ENCODE peak calls at places on chromosomes 4 and X, in ten cellular contexts. A is PC-3, W is endothelial cell, C is NCI-H1092 treated with DMSO at 0.1 percent for 48 hours, D is fibroblast of pulmonary artery, F is left ventricle myocardium inferior, T is AG09319, U is lower lobe of right lung, E is heart left ventricle, B is esophagus muscularis mucosa. V is an unnamed sample.

GRCh38 chrX:1164322-1165288 is 47.8 kb downstream of the CRLF2 start:
- DNase-seq in B (peak; percentile 90), C (no peak), F (no peak), A (no peak), E (no peak), W (no peak), T (no peak), D (peak; percentile 6), U (no peak), V (no peak)

GRCh38 chr4:183638436-183638835 is 20.5 kb downstream of the RWDD4 start:
- DNase-seq in A (peak; percentile 14), B (no peak), F (no peak), C (no peak), T (peak; percentile 10), W (no peak), U (no peak), D (no peak), E (no peak), V (no peak)

GRCh38 chr4:173917255-173917960 is 366.1 kb downstream of the FBXO8 start:
- DNase-seq in W (no peak), E (no peak), C (no peak), U (no peak), F (no peak), D (peak; percentile 76), T (no peak), B (no peak), A (no peak), V (no peak)

GRCh38 chr4:171880136-171880535 is 66.9 kb downstream of the GALNTL6 start:
- DNase-seq in U (no peak), B (no peak), D (peak; percentile 79), A (peak; percentile 36), C (no peak), T (no peak), W (no peak), F (no peak), E (no peak), V (no peak)

GRCh38 chrX:34629572-34629971 is 27.5 kb downstream of the TMEM47 start:
- DNase-seq in E (no peak), U (no peak), C (no peak), D (no peak), W (no peak), T (peak; percentile 54), F (no peak), A (no peak), B (no peak), V (no peak)

GRCh38 chr4:3440979-3441500 is 728 bp upstream of the HGFAC start:
- DNase-seq in B (no peak), T (no peak), E (no peak), A (no peak), C (no peak), D (peak; percentile 8), F (no peak), W (no peak), U (no peak), V (no peak)

GRCh38 chr4:139282375-139283075 is 2.5 kb upstream of the MGARP start:
- DNase-seq in A (no peak), B (no peak), C (no peak), U (no peak), F (no peak), D (peak; percentile 30), T (no peak), W (no peak), E (no peak), V (no peak)

GRCh38 chrX:10158279-10158939 is 1.6 kb downstream of the CLCN4 start:
- DNase-seq in D (no peak), A (no peak), F (peak; percentile 19), E (no peak), U (no peak), C (peak; percentile 53), B (no peak), W (peak; percentile 28), T (no peak), V (peak; percentile 65)

GRCh38 chr4:74394476-74395136 is 29.7 kb downstream of the EREG start:
- DNase-seq in A (peak; percentile 84), F (no peak), D (peak; percentile 61), T (no peak), C (no peak), B (no peak), E (no peak), W (no peak), U (no peak), V (peak; percentile 83)

GRCh38 chr4:151584101-151584500 is 175.1 kb downstream of the FHIP1A start:
- DNase-seq in E (no peak), D (no peak), A (no peak), C (no peak), W (no peak), T (no peak), F (no peak), B (no peak), U (no peak), V (no peak)

GRCh38 chr4:95093460-95093859 is 335.7 kb downstream of the BMPR1B start:
- DNase-seq in B (no peak), D (no peak), A (no peak), W (no peak), C (no peak), F (no peak), T (no peak), E (no peak), U (no peak), V (no peak)

GRCh38 chrX:103529550-103529949 is 10.3 kb upstream of the RAB40A start:
- DNase-seq in F (no peak), C (no peak), D (no peak), A (no peak), W (no peak), U (no peak), T (no peak), E (no peak), B (no peak), V (no peak)

GRCh38 chr4:153546273-153546672 is 80.1 kb downstream of the TMEM131L start:
- DNase-seq in F (no peak), U (no peak), D (peak; percentile 13), W (no peak), C (no peak), E (no peak), A (no peak), B (no peak), T (no peak), V (no peak)

V was measured in OCI-M1.